ENCODE peak calls at places on chromosomes 6 and 20, in four cellular contexts. F is psoas muscle, S is spleen, N is HCT116. Z is an unnamed sample. For H3K4me1, the result is how much of the 10 kb centered on the place peaks cover.

GRCh38 chr6:30727920-30728605 is 7.9 kb downstream of the TUBB start:
- DNase-seq in F (no peak), S (peak), N (no peak), Z (no peak)

GRCh38 chr20:9506964-9507369 is 7.4 kb upstream of the LAMP5 start:
- DNase-seq in F (no peak), S (no peak), N (no peak), Z (no peak)

GRCh38 chr6:79989641-79990040 is 14.8 kb upstream of the TTK start:
- DNase-seq in F (no peak), S (no peak), N (no peak), Z (no peak)

GRCh38 chr6:74458536-74458935 is 747.3 kb downstream of the COL12A1 start:
- DNase-seq in F (no peak), S (no peak), N (no peak), Z (no peak)

GRCh38 chr6:152981989-152982767 is 663 bp downstream of the FBXO5 start:
- DNase-seq in F (peak), S (peak), N (no peak), Z (no peak)

GRCh38 chr20:31908424-31908823 is 38.0 kb downstream of the TTLL9 start:
- DNase-seq in F (no peak), S (no peak), N (no peak), Z (no peak)

GRCh38 chr20:48823960-48824497 is 3.8 kb downstream of the PREX1 start:
- DNase-seq in F (no peak), S (no peak), N (no peak), Z (peak)

GRCh38 chr6:43271103-43271815 is 26.8 kb upstream of the SLC22A7 start:
- DNase-seq in F (no peak), S (no peak), N (no peak), Z (no peak)

GRCh38 chr20:50304501-50304856 is 113.8 kb downstream of the CEBPB start:
- DNase-seq in F (peak), S (peak), N (no peak), Z (no peak)

GRCh38 chr20:64069614-64070243 is 6.7 kb downstream of the TCEA2 start:
- DNase-seq in F (no peak), S (peak), N (no peak), Z (peak)

GRCh38 chr20:7123457-7123856 is 356.0 kb downstream of the BMP2 start:
- DNase-seq in F (no peak), S (no peak), N (no peak), Z (no peak)

GRCh38 chr6:96899019-96899418 is 1.3 kb upstream of the NDUFAF4 start:
- DNase-seq in F (no peak), S (no peak), N (peak), Z (no peak)

GRCh38 chr6:137894779-137895385 is 27.8 kb downstream of the TNFAIP3 start:
- DNase-seq in F (no peak), S (no peak), N (no peak), Z (no peak)

GRCh38 chr6:113856011-113856551 is 1.1 kb upstream of the MARCKS start:
- DNase-seq in F (no peak), S (peak), N (no peak), Z (peak)

DNA sequence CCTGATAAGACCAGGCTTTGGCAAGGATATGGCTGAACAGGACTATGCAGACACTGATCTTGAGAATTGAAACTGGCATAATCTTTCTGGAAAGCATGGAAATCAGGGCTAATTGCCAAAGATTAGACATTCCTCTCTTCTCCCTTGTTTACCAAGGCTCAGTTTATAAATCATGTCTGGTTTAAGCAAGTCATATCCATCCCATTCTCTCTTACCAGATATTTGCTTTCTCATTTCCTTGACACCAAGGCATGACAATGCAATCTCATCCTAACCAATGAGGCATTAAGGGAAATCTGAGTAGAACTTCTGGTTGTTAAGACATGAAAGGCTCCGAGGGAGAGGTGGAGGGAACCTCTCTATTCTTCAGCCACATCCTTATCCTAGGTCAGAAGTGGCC is 110.3 kb upstream of the CEP85L start:
- DNase-seq in F (no peak), S (no peak), N (no peak), Z (no peak)
- H3K27ac ChIP-seq in F (no peak), S (peak), N (no peak), Z (no peak)

GRCh38 chr20:58839991-58840747 is 10.5 kb downstream of the GNAS-AS1 start:
- DNase-seq in F (no peak), S (no peak), N (no peak), Z (no peak)
- H3K4me3 ChIP-seq in F (peak), S (no peak), N (no peak), Z (peak)

GRCh38 chr20:38727602-38728236 is 3.4 kb downstream of the SLC32A1 start:
- DNase-seq in F (no peak), S (no peak), N (no peak), Z (no peak)
- H3K4me1 ChIP-seq in F (under half), S (half or more), N (under half), Z (under half)

DNA sequence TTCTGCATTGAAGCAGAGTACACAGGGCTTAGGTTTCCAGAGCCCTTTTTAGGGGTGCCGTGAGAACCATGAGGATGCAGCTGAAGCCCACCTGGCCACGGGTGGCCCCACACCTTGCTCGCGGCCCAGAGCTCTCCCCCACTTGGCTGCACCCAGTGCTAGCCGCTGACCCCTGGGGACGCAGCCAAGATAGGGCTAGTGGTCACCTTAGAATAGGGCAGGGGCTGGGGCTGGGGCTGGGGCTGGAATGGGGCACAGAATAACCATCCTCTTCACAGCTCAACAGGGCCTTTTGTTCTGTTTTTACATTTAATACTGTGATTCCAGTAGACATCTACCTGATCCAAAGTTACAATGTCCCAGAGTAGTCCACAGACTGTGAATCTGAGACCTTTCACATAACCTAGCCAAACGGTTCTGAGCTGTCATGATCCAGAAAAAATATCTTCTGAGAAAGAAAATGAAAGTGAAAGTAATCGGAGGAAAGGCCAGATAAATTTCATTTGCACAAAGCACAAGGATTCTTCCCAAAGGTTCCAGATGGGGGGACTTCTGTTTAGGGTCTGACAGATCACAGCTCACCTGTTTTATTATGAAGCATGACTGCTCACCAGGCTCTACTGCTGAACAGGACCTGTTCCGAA is 402.1 kb downstream of the THBS2 start:
- DNase-seq in F (no peak), S (no peak), N (no peak), Z (no peak)
- H3K27ac ChIP-seq in F (no peak), S (no peak), N (no peak), Z (no peak)